ENCODE peak calls at places on chromosomes 12 and 14, in four cellular contexts. One of them, this sample, is unnamed.

GRCh38 chr12:100720016-100720654 is 74.4 kb upstream of the ANO4 start:
- DNase-seq in HCT116: no peak
- DNase-seq in tibial artery: no peak
- DNase-seq in stomach: no peak
- DNase-seq in this sample: no peak

GRCh38 chr12:43551271-43551970 is 582 bp downstream of the ADAMTS20 start:
- DNase-seq in tibial artery: no peak
- DNase-seq in stomach: no peak
- DNase-seq in HCT116: no peak
- DNase-seq in this sample: no peak

GRCh38 chr14:50551877-50552276 is 8.1 kb upstream of the ATL1 start:
- DNase-seq in tibial artery: no peak
- DNase-seq in HCT116: no peak
- DNase-seq in stomach: no peak
- DNase-seq in this sample: no peak

GRCh38 chr14:62694075-62694474 is 351.2 kb downstream of the KCNH5 start:
- DNase-seq in tibial artery: no peak
- DNase-seq in stomach: no peak
- DNase-seq in HCT116: no peak
- DNase-seq in this sample: no peak

GRCh38 chr14:52703225-52703624 is 3.8 kb upstream of the PSMC6 start:
- DNase-seq in HCT116: no peak
- DNase-seq in stomach: peak; percentile 70
- DNase-seq in tibial artery: no peak
- DNase-seq in this sample: peak; percentile 69

GRCh38 chr14:94924189-94924588 is 154.3 kb upstream of the GSC start:
- DNase-seq in stomach: no peak
- DNase-seq in tibial artery: no peak
- DNase-seq in HCT116: no peak
- DNase-seq in this sample: no peak

GRCh38 chr14:105329411-105330200 is 15.1 kb downstream of the PACS2 start:
- DNase-seq in stomach: no peak
- DNase-seq in HCT116: no peak
- DNase-seq in tibial artery: no peak
- DNase-seq in this sample: no peak

GRCh38 chr12:27984275-27984674 is 11.7 kb upstream of the PTHLH start:
- DNase-seq in stomach: no peak
- DNase-seq in tibial artery: no peak
- DNase-seq in HCT116: no peak
- DNase-seq in this sample: no peak

GRCh38 chr12:76025601-76026575 is 5.7 kb downstream of the PHLDA1 start:
- DNase-seq in HCT116: no peak
- DNase-seq in stomach: no peak
- DNase-seq in tibial artery: no peak
- DNase-seq in this sample: no peak

GRCh38 chr12:46473634-46474201 is 101.1 kb upstream of the SLC38A2 start:
- DNase-seq in stomach: peak; percentile 71
- DNase-seq in HCT116: peak; percentile 87
- DNase-seq in tibial artery: peak; percentile 86
- DNase-seq in this sample: peak; percentile 77

GRCh38 chr12:57372233-57372632 is 58.6 kb downstream of the R3HDM2 start:
- DNase-seq in stomach: no peak
- DNase-seq in HCT116: no peak
- DNase-seq in tibial artery: no peak
- DNase-seq in this sample: no peak

This sample was measured in lung.